ENCODE peak calls at places on chromosomes 4 and X, in five cellular contexts. One of them, this sample, is unnamed.

GRCh38 chr4:135538698-135539097 is 1337.1 kb upstream of the PABPC4L start:
- DNase-seq in NCI-H774: no peak
- DNase-seq in HuH-7.5: no peak
- DNase-seq in NCI-H69: no peak
- DNase-seq in astrocyte of the spinal cord: no peak
- DNase-seq in this sample: no peak

GRCh38 chr4:154376461-154376860 is 115.1 kb downstream of the DCHS2 start:
- DNase-seq in NCI-H69: no peak
- DNase-seq in HuH-7.5: no peak
- DNase-seq in astrocyte of the spinal cord: no peak
- DNase-seq in NCI-H774: no peak
- DNase-seq in this sample: no peak

GRCh38 chr4:27066591-27066990 is 205.9 kb downstream of the STIM2 start:
- DNase-seq in astrocyte of the spinal cord: no peak
- DNase-seq in NCI-H774: no peak
- DNase-seq in HuH-7.5: no peak
- DNase-seq in NCI-H69: no peak
- DNase-seq in this sample: no peak

GRCh38 chr4:132333723-132334045 is 815.4 kb upstream of the PCDH10 start:
- DNase-seq in HuH-7.5: no peak
- DNase-seq in NCI-H69: no peak
- DNase-seq in astrocyte of the spinal cord: peak
- DNase-seq in NCI-H774: no peak
- DNase-seq in this sample: no peak

GRCh38 chrX:132489256-132490085 is 633 bp upstream of the MBNL3 start:
- DNase-seq in NCI-H774: peak
- DNase-seq in NCI-H69: peak
- DNase-seq in astrocyte of the spinal cord: peak
- DNase-seq in HuH-7.5: peak
- DNase-seq in this sample: peak

GRCh38 chr4:131534944-131535640 is 1614.0 kb upstream of the PCDH10 start:
- DNase-seq in NCI-H69: peak
- DNase-seq in NCI-H774: no peak
- DNase-seq in HuH-7.5: no peak
- DNase-seq in astrocyte of the spinal cord: no peak
- DNase-seq in this sample: no peak

GRCh38 chr4:76943790-76944189 is 5.8 kb upstream of the SEPTIN11 start:
- DNase-seq in NCI-H774: no peak
- DNase-seq in astrocyte of the spinal cord: no peak
- DNase-seq in HuH-7.5: no peak
- DNase-seq in NCI-H69: no peak
- DNase-seq in this sample: no peak

GRCh38 chr4:26573389-26573794 is 10.5 kb upstream of the TBC1D19 start:
- DNase-seq in NCI-H774: no peak
- DNase-seq in NCI-H69: no peak
- DNase-seq in HuH-7.5: no peak
- DNase-seq in astrocyte of the spinal cord: peak
- DNase-seq in this sample: no peak

GRCh38 chr4:6953751-6954380 is 44.2 kb downstream of the TBC1D14 start:
- DNase-seq in astrocyte of the spinal cord: peak
- DNase-seq in NCI-H69: peak
- DNase-seq in HuH-7.5: no peak
- DNase-seq in NCI-H774: no peak
- DNase-seq in this sample: peak

GRCh38 chrX:123450217-123450616 is 266.1 kb downstream of the GRIA3 start:
- DNase-seq in NCI-H69: peak
- DNase-seq in HuH-7.5: no peak
- DNase-seq in NCI-H774: no peak
- DNase-seq in astrocyte of the spinal cord: no peak
- DNase-seq in this sample: peak